ENCODE peak calls at places on chromosomes 5 and 9, in nine cellular contexts. O is LNCaP clone FGC; M is NCI-H460; W is DMS79; C is WTC11; H is CD4-positive, CD25-positive, alpha-beta regulatory T cell; V is T-cell; G is HTR-8/SVneo; Z is activated CD4-positive, alpha-beta T cell treated with anti-CD3 and anti-CD28 coated beads, Interleukin-2, amount 50 U/mL, for 48 hours. P is an unnamed sample.

GRCh38 chr9:137441935-137442321 is 771 bp upstream of the ENTPD8 start:
- DNase-seq in C (no peak), V (no peak), M (no peak), G (no peak), W (no peak), Z (no peak), O (no peak), H (no peak), P (no peak)

GRCh38 chr5:180334751-180335613 is 18.2 kb downstream of the GFPT2 start:
- DNase-seq in C (no peak), V (no peak), H (no peak), M (no peak), O (no peak), G (no peak), W (peak), Z (no peak), P (no peak)

GRCh38 chr5:38734353-38734752 is 111.5 kb upstream of the OSMR start:
- DNase-seq in C (peak), W (no peak), M (no peak), H (no peak), V (no peak), Z (no peak), O (no peak), G (no peak), P (no peak)

GRCh38 chr9:18122156-18122555 is 351.8 kb upstream of the ADAMTSL1 start:
- DNase-seq in Z (no peak), H (no peak), V (no peak), O (no peak), G (no peak), W (no peak), M (no peak), C (no peak), P (peak)

GRCh38 chr5:132224721-132225120 is 2.9 kb downstream of the P4HA2 start:
- DNase-seq in G (no peak), O (no peak), M (no peak), W (peak), H (no peak), Z (no peak), V (no peak), C (no peak), P (peak)

GRCh38 chr9:132481467-132481866 is 71.5 kb downstream of the CFAP77 start:
- DNase-seq in V (no peak), C (no peak), O (no peak), W (no peak), G (no peak), H (no peak), Z (no peak), M (no peak), P (no peak)

GRCh38 chr5:151164687-151165392 is 7.3 kb upstream of the ANXA6 start:
- DNase-seq in G (peak), W (peak), O (peak), C (peak), Z (peak), M (peak), H (peak), V (peak), P (peak)

GRCh38 chr9:94083384-94083783 is 880 bp upstream of the PTPDC1 start:
- DNase-seq in M (no peak), V (no peak), H (no peak), Z (no peak), G (no peak), O (no peak), C (no peak), W (no peak), P (no peak)

GRCh38 chr5:123599171-123599570 is 87.2 kb downstream of the CSNK1G3 start:
- DNase-seq in G (no peak), W (no peak), C (no peak), O (no peak), V (no peak), Z (no peak), M (no peak), H (no peak), P (peak)

GRCh38 chr9:76901801-76902200 is 4.1 kb downstream of the PRUNE2 start:
- DNase-seq in Z (no peak), O (no peak), M (no peak), W (no peak), H (no peak), G (no peak), V (no peak), C (peak), P (no peak)

GRCh38 chr5:130335116-130335515 is 430.9 kb downstream of the CHSY3 start:
- DNase-seq in W (no peak), Z (no peak), G (no peak), C (no peak), H (no peak), M (peak), O (no peak), V (no peak), P (peak)

GRCh38 chr9:135301271-135302263 is 178.0 kb upstream of the PPP1R26 start:
- DNase-seq in C (no peak), W (no peak), Z (no peak), M (no peak), O (no peak), V (no peak), G (no peak), H (no peak), P (no peak)

GRCh38 chr5:95870105-95870672 is 47.7 kb upstream of the GLRX start:
- DNase-seq in Z (peak), W (no peak), G (no peak), H (no peak), V (no peak), M (no peak), C (no peak), O (no peak), P (peak)

GRCh38 chr5:55855509-55855908 is 4.4 kb downstream of the IL31RA start:
- DNase-seq in Z (no peak), W (no peak), M (no peak), O (no peak), V (no peak), G (peak), H (no peak), C (no peak), P (peak)

GRCh38 chr9:90770927-90771326 is 30.7 kb upstream of the SYK start:
- DNase-seq in W (no peak), Z (no peak), O (no peak), H (no peak), M (no peak), C (no peak), V (no peak), G (no peak), P (no peak)

GRCh38 chr5:122081541-122081940 is 3.5 kb upstream of the LOX start:
- DNase-seq in Z (no peak), G (no peak), C (no peak), W (no peak), H (no peak), V (no peak), M (no peak), O (no peak), P (no peak)